ENCODE peak calls at places on chromosomes 3 and 15, in eight cellular contexts. P, E, F, L, R, N, J and X are unnamed samples.
A peak's percentile ranks its signal among the peaks of the same experiment; 100 is the strongest.

GRCh38 chr3:124887177-124887995 is at the start of gene ITGB5:
- DNase-seq in P (no peak), E (no peak), F (no peak), L (peak; percentile 29), R (peak; percentile 36), N (peak; percentile 11), J (peak; percentile 78), X (no peak)

GRCh38 chr15:58952751-58953150 is 19.3 kb upstream of the SLTM start:
- DNase-seq in P (no peak), E (no peak), F (no peak), L (no peak), R (no peak), N (no peak), J (peak; percentile 46), X (no peak)

GRCh38 chr3:107208796-107209195 is 168.4 kb upstream of the CCDC54 start:
- DNase-seq in P (no peak), E (no peak), F (no peak), L (no peak), R (no peak), N (no peak), J (no peak), X (no peak)

GRCh38 chr3:23856286-23856685 is 50.5 kb downstream of the UBE2E1 start:
- DNase-seq in P (no peak), E (no peak), F (no peak), L (no peak), R (no peak), N (no peak), J (no peak), X (no peak)

GRCh38 chr15:25060472-25060803 is 105.7 kb downstream of the SNRPN start:
- DNase-seq in P (no peak), E (no peak), F (no peak), L (no peak), R (no peak), N (no peak), J (no peak), X (no peak)

GRCh38 chr15:79179108-79179561 is 88.6 kb upstream of the RASGRF1 start:
- DNase-seq in P (no peak), E (no peak), F (no peak), L (no peak), R (no peak), N (no peak), J (peak; percentile 67), X (no peak)

GRCh38 chr3:44284949-44285348 is 43.3 kb downstream of the TOPAZ1 start:
- DNase-seq in P (no peak), E (no peak), F (no peak), L (no peak), R (no peak), N (no peak), J (no peak), X (no peak)

GRCh38 chr3:110577856-110578255 is 493.8 kb upstream of the NECTIN3 start:
- DNase-seq in P (no peak), E (no peak), F (no peak), L (no peak), R (no peak), N (no peak), J (no peak), X (no peak)

GRCh38 chr3:4332111-4332510 is 28.9 kb downstream of the SETMAR start:
- DNase-seq in P (no peak), E (no peak), F (no peak), L (no peak), R (no peak), N (no peak), J (no peak), X (no peak)

GRCh38 chr3:115667175-115668065 is 44.1 kb downstream of the GAP43 start:
- DNase-seq in P (no peak), E (no peak), F (no peak), L (no peak), R (no peak), N (no peak), J (no peak), X (no peak)

GRCh38 chr3:188752850-188753249 is 418.9 kb upstream of the TPRG1 start:
- DNase-seq in P (no peak), E (no peak), F (no peak), L (no peak), R (peak; percentile 49), N (no peak), J (no peak), X (no peak)

GRCh38 chr3:188749010-188749617 is 422.7 kb upstream of the TPRG1 start:
- DNase-seq in P (no peak), E (no peak), F (no peak), L (no peak), R (no peak), N (peak; percentile 38), J (no peak), X (no peak)

GRCh38 chr3:8937064-8938020 is 25.9 kb downstream of the RAD18 start:
- DNase-seq in P (no peak), E (no peak), F (no peak), L (no peak), R (no peak), N (no peak), J (peak; percentile 86), X (no peak)

GRCh38 chr3:54185740-54186139 is 63.4 kb downstream of the CACNA2D3 start:
- DNase-seq in P (no peak), E (no peak), F (no peak), L (no peak), R (no peak), N (no peak), J (no peak), X (no peak)

GRCh38 chr15:79193157-79193948 is 89.2 kb upstream of the ANKRD34C start:
- DNase-seq in P (no peak), E (no peak), F (no peak), L (no peak), R (no peak), N (no peak), J (no peak), X (no peak)